ENCODE peak calls at places on chromosomes 7 and 10, in eight cellular contexts. One of them, this sample, is unnamed.

GRCh38 chr7:155603190-155603857 is 41.1 kb upstream of the RBM33 start:
- DNase-seq in lower leg skin: peak
- DNase-seq in osteocyte: peak
- DNase-seq in foreskin fibroblast: no peak
- DNase-seq in cardiac muscle cell: no peak
- DNase-seq in neural crest cell: no peak
- DNase-seq in fibroblast of the aortic adventitia: no peak
- DNase-seq in endothelial cell: no peak
- DNase-seq in this sample: peak

GRCh38 chr7:29039747-29040569 is 81.8 kb upstream of the TRIL start:
- DNase-seq in lower leg skin: no peak
- DNase-seq in osteocyte: no peak
- DNase-seq in foreskin fibroblast: peak
- DNase-seq in cardiac muscle cell: peak
- DNase-seq in neural crest cell: no peak
- DNase-seq in fibroblast of the aortic adventitia: peak
- DNase-seq in endothelial cell: no peak
- DNase-seq in this sample: no peak

GRCh38 chr7:80373431-80374032 is 138.3 kb downstream of the GNAT3 start:
- DNase-seq in lower leg skin: no peak
- DNase-seq in osteocyte: no peak
- DNase-seq in foreskin fibroblast: no peak
- DNase-seq in cardiac muscle cell: no peak
- DNase-seq in neural crest cell: no peak
- DNase-seq in fibroblast of the aortic adventitia: no peak
- DNase-seq in endothelial cell: no peak
- DNase-seq in this sample: no peak

GRCh38 chr7:41136551-41136950 is 566.3 kb downstream of the INHBA start:
- DNase-seq in lower leg skin: no peak
- DNase-seq in osteocyte: no peak
- DNase-seq in foreskin fibroblast: no peak
- DNase-seq in cardiac muscle cell: no peak
- DNase-seq in neural crest cell: no peak
- DNase-seq in fibroblast of the aortic adventitia: no peak
- DNase-seq in endothelial cell: no peak
- DNase-seq in this sample: no peak

GRCh38 chr10:95756061-95756751 is at the start of gene ENTPD1:
- DNase-seq in lower leg skin: no peak
- DNase-seq in osteocyte: no peak
- DNase-seq in foreskin fibroblast: peak
- DNase-seq in cardiac muscle cell: peak
- DNase-seq in neural crest cell: no peak
- DNase-seq in fibroblast of the aortic adventitia: no peak
- DNase-seq in endothelial cell: no peak
- DNase-seq in this sample: no peak

GRCh38 chr10:79104264-79104954 is 35.6 kb downstream of the ZMIZ1 start:
- DNase-seq in lower leg skin: no peak
- DNase-seq in osteocyte: no peak
- DNase-seq in foreskin fibroblast: peak
- DNase-seq in cardiac muscle cell: peak
- DNase-seq in neural crest cell: no peak
- DNase-seq in fibroblast of the aortic adventitia: peak
- DNase-seq in endothelial cell: no peak
- DNase-seq in this sample: peak

GRCh38 chr7:158239290-158239981 is 348.2 kb downstream of the PTPRN2 start:
- DNase-seq in lower leg skin: peak
- DNase-seq in osteocyte: peak
- DNase-seq in foreskin fibroblast: no peak
- DNase-seq in cardiac muscle cell: no peak
- DNase-seq in neural crest cell: no peak
- DNase-seq in fibroblast of the aortic adventitia: no peak
- DNase-seq in endothelial cell: no peak
- DNase-seq in this sample: no peak

GRCh38 chr7:5681423-5681822 is 100.0 kb downstream of the RNF216 start:
- DNase-seq in lower leg skin: no peak
- DNase-seq in osteocyte: no peak
- DNase-seq in foreskin fibroblast: no peak
- DNase-seq in cardiac muscle cell: no peak
- DNase-seq in neural crest cell: no peak
- DNase-seq in fibroblast of the aortic adventitia: no peak
- DNase-seq in endothelial cell: no peak
- DNase-seq in this sample: no peak

GRCh38 chr7:132430041-132430440 is 146.2 kb downstream of the PLXNA4 start:
- DNase-seq in lower leg skin: no peak
- DNase-seq in osteocyte: no peak
- DNase-seq in foreskin fibroblast: no peak
- DNase-seq in cardiac muscle cell: no peak
- DNase-seq in neural crest cell: no peak
- DNase-seq in fibroblast of the aortic adventitia: no peak
- DNase-seq in endothelial cell: no peak
- DNase-seq in this sample: no peak

GRCh38 chr7:22109761-22110160 is 164.1 kb upstream of the CDCA7L start:
- DNase-seq in lower leg skin: peak
- DNase-seq in osteocyte: no peak
- DNase-seq in foreskin fibroblast: peak
- DNase-seq in cardiac muscle cell: peak
- DNase-seq in neural crest cell: no peak
- DNase-seq in fibroblast of the aortic adventitia: peak
- DNase-seq in endothelial cell: peak
- DNase-seq in this sample: no peak

GRCh38 chr10:103847909-103848468 is 7.4 kb downstream of the SH3PXD2A start:
- DNase-seq in lower leg skin: no peak
- DNase-seq in osteocyte: no peak
- DNase-seq in foreskin fibroblast: no peak
- DNase-seq in cardiac muscle cell: no peak
- DNase-seq in neural crest cell: no peak
- DNase-seq in fibroblast of the aortic adventitia: no peak
- DNase-seq in endothelial cell: no peak
- DNase-seq in this sample: no peak

GRCh38 chr7:106840342-106840741 is 24.7 kb upstream of the PIK3CG start:
- DNase-seq in lower leg skin: no peak
- DNase-seq in osteocyte: peak
- DNase-seq in foreskin fibroblast: peak
- DNase-seq in cardiac muscle cell: peak
- DNase-seq in neural crest cell: no peak
- DNase-seq in fibroblast of the aortic adventitia: peak
- DNase-seq in endothelial cell: no peak
- DNase-seq in this sample: no peak

DNA sequence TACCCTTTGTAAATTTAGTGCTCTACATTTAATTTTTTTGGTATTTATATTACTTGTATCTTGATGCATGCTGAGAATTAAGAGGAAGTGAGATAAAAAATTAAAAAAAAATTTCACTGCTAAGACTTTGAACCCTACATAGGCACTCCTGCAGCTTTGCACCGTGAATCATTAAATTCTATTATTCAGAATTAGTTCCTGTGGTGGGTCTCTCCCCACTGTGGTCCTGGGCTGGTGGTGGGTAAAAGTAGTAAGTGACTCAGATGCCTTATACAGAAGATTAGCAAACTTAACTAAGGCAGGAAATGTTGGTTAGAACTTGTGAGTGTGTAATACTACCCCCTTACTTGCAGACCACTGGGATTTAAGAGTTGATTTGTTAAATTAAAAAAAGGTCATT is 72.6 kb downstream of the AP3M1 start:
- DNase-seq in lower leg skin: no peak
- DNase-seq in osteocyte: no peak
- DNase-seq in foreskin fibroblast: no peak
- DNase-seq in cardiac muscle cell: peak
- DNase-seq in neural crest cell: no peak
- DNase-seq in fibroblast of the aortic adventitia: no peak
- DNase-seq in endothelial cell: no peak
- DNase-seq in this sample: no peak
- TF ChIP-seq CTCF in lower leg skin: no peak
- TF ChIP-seq CTCF in osteocyte: no peak
- TF ChIP-seq CTCF in foreskin fibroblast: no peak
- TF ChIP-seq CTCF in cardiac muscle cell: no peak
- TF ChIP-seq CTCF in neural crest cell: no peak
- TF ChIP-seq CTCF in fibroblast of the aortic adventitia: no peak
- TF ChIP-seq CTCF in endothelial cell: no peak
- TF ChIP-seq CTCF in this sample: no peak

DNA sequence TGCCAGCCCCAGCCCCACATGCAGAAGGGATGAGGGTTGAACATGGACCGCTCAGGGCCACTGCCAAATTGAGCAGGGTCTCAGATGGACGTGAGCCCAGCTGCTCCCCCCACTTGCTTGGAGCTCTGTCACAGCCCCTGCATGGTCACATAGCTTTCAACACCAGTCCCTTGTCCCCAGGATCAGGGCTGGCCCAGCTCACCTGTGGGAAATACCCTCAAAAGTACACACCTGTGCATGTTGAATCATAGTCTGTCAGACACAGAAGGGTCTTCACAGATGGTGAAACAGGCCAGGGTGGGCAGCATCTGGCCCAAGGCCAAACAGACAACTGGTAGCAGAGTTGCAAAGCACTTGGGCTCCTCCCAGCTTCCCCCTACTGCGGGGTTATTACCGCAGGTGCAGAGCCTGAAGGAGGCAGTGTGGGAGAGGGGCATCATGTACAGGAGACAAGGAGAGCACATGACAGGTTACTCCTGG is 77.6 kb upstream of the UNC5B start:
- DNase-seq in lower leg skin: peak
- DNase-seq in osteocyte: peak
- DNase-seq in foreskin fibroblast: no peak
- DNase-seq in cardiac muscle cell: no peak
- DNase-seq in neural crest cell: no peak
- DNase-seq in fibroblast of the aortic adventitia: no peak
- DNase-seq in endothelial cell: no peak
- DNase-seq in this sample: peak
- TF ChIP-seq CTCF in lower leg skin: no peak
- TF ChIP-seq CTCF in osteocyte: no peak
- TF ChIP-seq CTCF in foreskin fibroblast: no peak
- TF ChIP-seq CTCF in cardiac muscle cell: no peak
- TF ChIP-seq CTCF in neural crest cell: no peak
- TF ChIP-seq CTCF in fibroblast of the aortic adventitia: no peak
- TF ChIP-seq CTCF in endothelial cell: no peak
- TF ChIP-seq CTCF in this sample: no peak

GRCh38 chr10:119689016-119689564 is 36.8 kb upstream of the INPP5F start:
- DNase-seq in lower leg skin: no peak
- DNase-seq in osteocyte: no peak
- DNase-seq in foreskin fibroblast: no peak
- DNase-seq in cardiac muscle cell: no peak
- DNase-seq in neural crest cell: no peak
- DNase-seq in fibroblast of the aortic adventitia: no peak
- DNase-seq in endothelial cell: no peak
- DNase-seq in this sample: no peak
- TF ChIP-seq CTCF in lower leg skin: no peak
- TF ChIP-seq CTCF in osteocyte: no peak
- TF ChIP-seq CTCF in foreskin fibroblast: no peak
- TF ChIP-seq CTCF in cardiac muscle cell: no peak
- TF ChIP-seq CTCF in neural crest cell: no peak
- TF ChIP-seq CTCF in fibroblast of the aortic adventitia: no peak
- TF ChIP-seq CTCF in endothelial cell: no peak
- TF ChIP-seq CTCF in this sample: no peak

DNA sequence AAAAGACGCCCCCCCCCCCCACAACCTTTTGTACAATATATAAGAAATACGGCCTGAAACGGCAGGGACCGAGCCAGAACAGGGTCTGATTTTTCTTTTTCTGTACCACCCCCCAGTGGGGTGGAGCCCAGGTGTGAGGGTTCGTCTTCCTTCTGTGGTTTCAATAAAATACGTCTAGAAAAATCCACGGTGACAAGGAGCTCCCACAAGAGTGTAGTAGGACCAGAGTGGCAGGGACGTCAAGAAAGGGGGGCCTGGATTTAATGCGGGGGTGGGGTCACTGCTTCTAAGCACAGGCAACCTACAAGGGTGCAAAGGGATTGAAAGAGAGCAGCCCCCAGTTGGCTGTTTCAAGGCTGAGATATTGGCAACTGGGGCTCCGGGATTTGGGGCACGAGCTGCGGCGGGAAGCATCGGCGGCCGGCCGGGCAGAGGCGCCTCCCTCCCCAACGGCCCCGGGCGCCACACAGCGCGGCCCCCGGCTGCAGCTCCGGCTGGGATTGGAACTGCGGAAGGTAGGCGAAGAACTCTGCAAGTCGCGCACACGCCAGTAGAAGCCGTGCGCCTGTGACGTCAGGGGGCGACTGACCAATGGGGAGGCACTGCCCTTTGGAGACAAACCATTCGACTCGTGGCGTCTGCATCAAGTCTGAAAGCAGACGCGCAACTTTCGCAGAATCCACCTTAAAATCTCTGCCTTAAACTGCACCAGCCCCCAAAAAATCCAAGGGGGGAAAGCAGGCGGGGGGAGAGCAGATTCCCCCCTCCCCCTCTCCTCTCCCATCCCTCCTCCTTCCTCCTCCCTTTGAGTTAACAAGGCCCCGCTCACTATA is at the start of gene DLX6:
- DNase-seq in lower leg skin: no peak
- DNase-seq in osteocyte: no peak
- DNase-seq in foreskin fibroblast: peak
- DNase-seq in cardiac muscle cell: peak
- DNase-seq in neural crest cell: no peak
- DNase-seq in fibroblast of the aortic adventitia: peak
- DNase-seq in endothelial cell: no peak
- DNase-seq in this sample: no peak
- TF ChIP-seq CTCF in lower leg skin: no peak
- TF ChIP-seq CTCF in osteocyte: no peak
- TF ChIP-seq CTCF in foreskin fibroblast: no peak
- TF ChIP-seq CTCF in cardiac muscle cell: no peak
- TF ChIP-seq CTCF in neural crest cell: no peak
- TF ChIP-seq CTCF in fibroblast of the aortic adventitia: no peak
- TF ChIP-seq CTCF in endothelial cell: no peak
- TF ChIP-seq CTCF in this sample: no peak

DNA sequence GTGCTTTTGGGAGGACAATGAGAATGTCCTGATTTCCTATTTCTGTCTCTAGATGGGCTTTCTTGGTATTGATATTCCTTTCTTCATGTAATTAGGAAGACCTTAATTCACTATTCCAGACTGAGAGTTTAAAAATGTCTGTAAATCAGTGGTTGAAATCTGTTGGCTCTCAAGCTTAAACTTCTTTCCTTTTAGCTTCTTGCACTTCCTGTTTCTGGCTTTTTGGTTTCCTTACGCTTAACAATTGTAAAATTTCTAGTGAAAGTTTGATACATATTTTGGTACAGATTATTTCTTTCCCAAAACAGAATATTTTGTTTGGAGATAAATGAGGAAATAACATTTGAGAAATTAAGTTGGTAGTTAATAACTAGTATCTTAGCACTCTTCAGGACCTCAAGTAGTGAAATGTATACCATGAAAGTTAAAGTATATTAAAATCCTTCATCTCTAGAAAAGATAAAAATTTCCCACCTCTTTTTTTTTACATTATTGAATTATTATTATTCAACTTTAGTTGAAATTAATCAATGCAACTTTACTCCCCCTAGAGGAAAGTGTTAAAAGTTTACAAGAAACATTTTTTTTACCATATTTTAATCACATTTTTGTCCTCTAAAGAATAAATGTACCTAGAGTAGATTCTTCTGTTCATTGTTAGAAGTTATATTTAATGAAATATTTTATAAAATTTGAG is 137.2 kb downstream of the PHTF2 start:
- DNase-seq in lower leg skin: no peak
- DNase-seq in osteocyte: no peak
- DNase-seq in foreskin fibroblast: peak
- DNase-seq in cardiac muscle cell: peak
- DNase-seq in neural crest cell: no peak
- DNase-seq in fibroblast of the aortic adventitia: peak
- DNase-seq in endothelial cell: no peak
- DNase-seq in this sample: no peak
- TF ChIP-seq CTCF in lower leg skin: no peak
- TF ChIP-seq CTCF in osteocyte: peak
- TF ChIP-seq CTCF in foreskin fibroblast: no peak
- TF ChIP-seq CTCF in cardiac muscle cell: peak
- TF ChIP-seq CTCF in neural crest cell: peak
- TF ChIP-seq CTCF in fibroblast of the aortic adventitia: peak
- TF ChIP-seq CTCF in endothelial cell: peak
- TF ChIP-seq CTCF in this sample: peak

This sample was measured in right atrium auricular region.